ENCODE peak calls at places on chromosomes 12 and 14, in five cellular contexts. U, F, V, M and R are unnamed samples.

GRCh38 chr14:79016828-79017505 is 846.8 kb downstream of the NRXN3 start:
- DNase-seq in U (no peak), F (no peak), V (peak), M (peak), R (no peak)

GRCh38 chr12:113949321-113950305 is 16.5 kb downstream of the RBM19 start:
- DNase-seq in U (no peak), F (no peak), V (no peak), M (no peak), R (no peak)

GRCh38 chr12:30691122-30691879 is 4.4 kb downstream of the IPO8 start:
- DNase-seq in U (no peak), F (no peak), V (peak), M (peak), R (no peak)

GRCh38 chr14:61420326-61420725 is 98.9 kb downstream of the PRKCH start:
- DNase-seq in U (peak), F (no peak), V (peak), M (peak), R (peak)

GRCh38 chr12:19131020-19131431 is 1.5 kb downstream of the PLEKHA5 start:
- DNase-seq in U (peak), F (no peak), V (peak), M (peak), R (peak)

GRCh38 chr12:93778306-93778705 is 101.1 kb downstream of the CRADD start:
- DNase-seq in U (no peak), F (peak), V (peak), M (peak), R (no peak)

GRCh38 chr12:30754383-30754749 is 385 bp downstream of the CAPRIN2 start:
- DNase-seq in U (no peak), F (no peak), V (no peak), M (no peak), R (no peak)

GRCh38 chr12:20264608-20265114 is 103.7 kb upstream of the PDE3A start:
- DNase-seq in U (no peak), F (no peak), V (no peak), M (no peak), R (no peak)

GRCh38 chr12:105850103-105850968 is 288.4 kb downstream of the NUAK1 start:
- DNase-seq in U (no peak), F (no peak), V (no peak), M (peak), R (no peak)

GRCh38 chr12:32176606-32177005 is 70.0 kb downstream of the BICD1 start:
- DNase-seq in U (no peak), F (no peak), V (no peak), M (no peak), R (no peak)

GRCh38 chr14:75484711-75485429 is 37.4 kb upstream of the BATF start:
- DNase-seq in U (no peak), F (no peak), V (no peak), M (no peak), R (no peak)

GRCh38 chr12:3416670-3417069 is 74.3 kb upstream of the PRMT8 start:
- DNase-seq in U (no peak), F (no peak), V (no peak), M (no peak), R (no peak)

GRCh38 chr12:76762556-76762955 is 1.4 kb upstream of the ZDHHC17 start:
- DNase-seq in U (no peak), F (no peak), V (no peak), M (peak), R (no peak)

GRCh38 chr14:50099335-50099734 is 17.0 kb downstream of the VCPKMT start:
- DNase-seq in U (no peak), F (no peak), V (peak), M (no peak), R (no peak)

GRCh38 chr14:90678846-90679362 is 137.3 kb downstream of the TTC7B start:
- DNase-seq in U (no peak), F (no peak), V (no peak), M (no peak), R (no peak)

GRCh38 chr14:31944256-31945073 is 132.6 kb upstream of the ARHGAP5 start:
- DNase-seq in U (no peak), F (no peak), V (no peak), M (no peak), R (no peak)

GRCh38 chr12:43576162-43576561 is 24.2 kb upstream of the ADAMTS20 start:
- DNase-seq in U (no peak), F (no peak), V (no peak), M (no peak), R (no peak)

GRCh38 chr12:119202121-119202527 is 23.4 kb downstream of the HSPB8 start:
- DNase-seq in U (peak), F (no peak), V (no peak), M (no peak), R (no peak)

GRCh38 chr14:99347561-99347960 is 75.6 kb upstream of the BCL11B start:
- DNase-seq in U (no peak), F (no peak), V (no peak), M (no peak), R (no peak)

GRCh38 chr12:45439039-45439438 is 223.1 kb downstream of the ANO6 start:
- DNase-seq in U (no peak), F (no peak), V (peak), M (peak), R (no peak)

GRCh38 chr12:125218952-125219351 is 153.7 kb downstream of the AACS start:
- DNase-seq in U (no peak), F (no peak), V (no peak), M (no peak), R (no peak)

GRCh38 chr12:77122236-77122635 is 56.9 kb upstream of the E2F7 start:
- DNase-seq in U (no peak), F (no peak), V (peak), M (peak), R (peak)

GRCh38 chr14:96016761-96017160 is 22.4 kb upstream of the C14orf132 start:
- DNase-seq in U (peak), F (no peak), V (peak), M (no peak), R (no peak)

GRCh38 chr12:96047621-96048211 is 12.3 kb upstream of the LTA4H start:
- DNase-seq in U (peak), F (no peak), V (no peak), M (peak), R (peak)

GRCh38 chr12:6180300-6181051 is 19.7 kb upstream of the CD9 start:
- DNase-seq in U (no peak), F (peak), V (peak), M (peak), R (no peak)

GRCh38 chr14:69316449-69317391 is 56.8 kb downstream of the GALNT16 start:
- DNase-seq in U (no peak), F (peak), V (peak), M (peak), R (peak)

GRCh38 chr12:25715147-25715546 is 162.1 kb upstream of the LMNTD1 start:
- DNase-seq in U (no peak), F (no peak), V (no peak), M (no peak), R (no peak)

GRCh38 chr14:21768116-21768874 is 94.7 kb upstream of the OR4E1 start:
- DNase-seq in U (peak), F (no peak), V (peak), M (peak), R (no peak)

GRCh38 chr14:55449116-55449515 is 8.7 kb upstream of the TBPL2 start:
- DNase-seq in U (no peak), F (no peak), V (no peak), M (no peak), R (no peak)

GRCh38 chr12:70661762-70662161 is 24.5 kb upstream of the PTPRB start:
- DNase-seq in U (no peak), F (no peak), V (no peak), M (peak), R (no peak)

GRCh38 chr14:49928010-49928409 is 35.1 kb downstream of the ARF6 start:
- DNase-seq in U (no peak), F (no peak), V (no peak), M (no peak), R (no peak)